ENCODE peak calls at places on chromosomes 11 and 22, in seven cellular contexts. W is thyroid gland, C is Peyer's patch, L is transverse colon, G is ovary, Z is GM12892, F is A549. K is an unnamed sample.

GRCh38 chr22:23514317-23515038 is 65.6 kb downstream of the IGLL1 start:
- DNase-seq in W (no peak), C (no peak), L (no peak), G (no peak), Z (no peak), F (no peak), K (no peak)

GRCh38 chr11:134565343-134565891 is 153.4 kb upstream of the B3GAT1 start:
- DNase-seq in W (no peak), C (no peak), L (no peak), G (no peak), Z (no peak), F (no peak), K (no peak)

GRCh38 chr11:74822187-74822586 is 73.5 kb downstream of the RNF169 start:
- DNase-seq in W (no peak), C (no peak), L (no peak), G (no peak), Z (no peak), F (no peak), K (no peak)

GRCh38 chr11:15118431-15118830 is 3.7 kb downstream of the INSC start:
- DNase-seq in W (no peak), C (no peak), L (no peak), G (no peak), Z (no peak), F (no peak), K (no peak)

GRCh38 chr22:43811777-43812148 is 342 bp downstream of the EFCAB6 start:
- DNase-seq in W (peak), C (no peak), L (peak), G (no peak), Z (no peak), F (no peak), K (no peak)

GRCh38 chr11:100670140-100670539 is 16.9 kb upstream of the ARHGAP42 start:
- DNase-seq in W (no peak), C (no peak), L (no peak), G (no peak), Z (no peak), F (no peak), K (no peak)

GRCh38 chr22:27554106-27554814 is 247.3 kb downstream of the MN1 start:
- DNase-seq in W (no peak), C (no peak), L (peak), G (peak), Z (no peak), F (no peak), K (no peak)

GRCh38 chr11:4008116-4008515 is 86.5 kb upstream of the RRM1 start:
- DNase-seq in W (no peak), C (no peak), L (no peak), G (no peak), Z (no peak), F (no peak), K (no peak)

GRCh38 chr11:720642-721346 is 14.8 kb downstream of the EPS8L2 start:
- DNase-seq in W (no peak), C (no peak), L (peak), G (peak), Z (peak), F (no peak), K (no peak)

GRCh38 chr11:71568707-71569349 is 3.5 kb downstream of the KRTAP5-10 start:
- DNase-seq in W (no peak), C (no peak), L (no peak), G (no peak), Z (no peak), F (no peak), K (no peak)

GRCh38 chr11:102177974-102178631 is 67.9 kb downstream of the YAP1 start:
- DNase-seq in W (peak), C (no peak), L (no peak), G (no peak), Z (no peak), F (peak), K (no peak)

GRCh38 chr11:61332823-61333637 is at the start of the genes DDB1 and TKFC:
- DNase-seq in W (peak), C (peak), L (peak), G (peak), Z (peak), F (peak), K (peak)

GRCh38 chr22:25668437-25668836 is 73.6 kb upstream of the MYO18B start:
- DNase-seq in W (no peak), C (no peak), L (no peak), G (peak), Z (no peak), F (peak), K (no peak)

GRCh38 chr11:1523779-1524178 is 37.2 kb upstream of the MOB2 start:
- DNase-seq in W (no peak), C (peak), L (no peak), G (no peak), Z (no peak), F (no peak), K (no peak)

GRCh38 chr11:35061516-35062440 is 77.2 kb upstream of the CD44 start:
- DNase-seq in W (no peak), C (no peak), L (no peak), G (no peak), Z (no peak), F (peak), K (no peak)

GRCh38 chr11:561148-562003 is 606 bp downstream of the RASSF7 start:
- DNase-seq in W (peak), C (no peak), L (peak), G (peak), Z (no peak), F (peak), K (peak)

GRCh38 chr11:66906077-66906929 is 49.4 kb downstream of the LRFN4 start:
- DNase-seq in W (peak), C (no peak), L (no peak), G (peak), Z (no peak), F (peak), K (no peak)

GRCh38 chr11:45412033-45412432 is 125.9 kb upstream of the SYT13 start:
- DNase-seq in W (no peak), C (no peak), L (no peak), G (no peak), Z (no peak), F (no peak), K (no peak)

GRCh38 chr11:6357222-6357621 is 33.1 kb upstream of the SMPD1 start:
- DNase-seq in W (no peak), C (no peak), L (peak), G (peak), Z (no peak), F (peak), K (no peak)

GRCh38 chr11:32511926-32512325 is 71.7 kb upstream of the EIF3M start:
- DNase-seq in W (no peak), C (no peak), L (no peak), G (no peak), Z (no peak), F (no peak), K (no peak)

GRCh38 chr11:35968386-35969088 is 24.7 kb downstream of the LDLRAD3 start:
- DNase-seq in W (no peak), C (no peak), L (no peak), G (no peak), Z (no peak), F (no peak), K (no peak)

GRCh38 chr11:27296406-27296994 is 66.5 kb downstream of the CCDC34 start:
- DNase-seq in W (no peak), C (no peak), L (no peak), G (no peak), Z (no peak), F (peak), K (no peak)

GRCh38 chr11:118625976-118626375 is 18.6 kb downstream of the PHLDB1 start:
- DNase-seq in W (no peak), C (no peak), L (no peak), G (no peak), Z (no peak), F (no peak), K (no peak)

GRCh38 chr11:131464481-131464880 is 94.1 kb downstream of the NTM start:
- DNase-seq in W (no peak), C (no peak), L (no peak), G (no peak), Z (no peak), F (no peak), K (no peak)

GRCh38 chr11:38100836-38101235 is 1502.8 kb upstream of the RAG2 start:
- DNase-seq in W (no peak), C (no peak), L (no peak), G (no peak), Z (no peak), F (no peak), K (no peak)

GRCh38 chr22:26428515-26429457 is at the start of gene ASPHD2:
- DNase-seq in W (peak), C (peak), L (peak), G (peak), Z (peak), F (peak), K (peak)

DNA sequence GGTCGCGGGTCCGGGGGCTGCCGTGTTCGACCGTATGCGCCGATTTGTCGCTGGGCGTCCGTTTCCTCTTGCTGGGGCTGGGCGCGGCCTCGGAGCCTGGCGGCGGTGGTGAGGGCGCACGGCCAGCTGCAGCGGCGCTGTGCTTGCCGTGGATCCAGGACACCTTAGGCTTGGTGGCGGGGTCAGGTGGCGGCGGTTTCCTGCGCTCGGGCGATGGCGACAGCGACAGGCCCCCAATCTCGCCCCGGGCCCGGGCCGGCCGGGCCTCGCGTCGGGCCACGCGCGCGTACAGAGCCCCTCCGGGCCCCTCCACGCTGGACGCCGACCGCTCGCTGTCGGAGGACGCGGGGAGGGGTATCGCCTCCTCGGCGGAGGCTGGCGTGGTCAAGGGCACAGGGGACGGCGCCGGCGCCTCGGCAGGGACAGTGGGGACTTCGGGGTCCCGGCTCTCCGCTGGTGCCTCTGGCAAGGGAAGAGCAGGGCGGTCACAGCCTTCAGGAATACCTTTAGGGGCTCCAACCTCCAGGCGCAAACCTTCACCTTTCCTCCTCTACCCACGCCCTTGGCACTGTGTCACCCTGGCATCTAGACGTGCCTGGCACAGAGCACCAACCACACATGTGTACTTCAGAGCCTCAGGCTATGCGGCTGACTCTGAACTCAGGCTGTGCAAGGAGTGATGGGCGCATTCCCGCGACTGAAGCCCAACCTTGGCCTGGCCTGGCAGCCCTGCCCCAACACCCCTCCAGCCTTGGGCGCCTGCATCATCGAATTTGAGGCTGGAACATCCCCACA is 11.6 kb downstream of the SCARF2 start:
- DNase-seq in W (no peak), C (no peak), L (no peak), G (no peak), Z (no peak), F (no peak), K (no peak)
- TF ChIP-seq POLR2A in W (no peak), C (no peak), L (no peak), G (no peak), Z (no peak), F (no peak), K (no peak)

DNA sequence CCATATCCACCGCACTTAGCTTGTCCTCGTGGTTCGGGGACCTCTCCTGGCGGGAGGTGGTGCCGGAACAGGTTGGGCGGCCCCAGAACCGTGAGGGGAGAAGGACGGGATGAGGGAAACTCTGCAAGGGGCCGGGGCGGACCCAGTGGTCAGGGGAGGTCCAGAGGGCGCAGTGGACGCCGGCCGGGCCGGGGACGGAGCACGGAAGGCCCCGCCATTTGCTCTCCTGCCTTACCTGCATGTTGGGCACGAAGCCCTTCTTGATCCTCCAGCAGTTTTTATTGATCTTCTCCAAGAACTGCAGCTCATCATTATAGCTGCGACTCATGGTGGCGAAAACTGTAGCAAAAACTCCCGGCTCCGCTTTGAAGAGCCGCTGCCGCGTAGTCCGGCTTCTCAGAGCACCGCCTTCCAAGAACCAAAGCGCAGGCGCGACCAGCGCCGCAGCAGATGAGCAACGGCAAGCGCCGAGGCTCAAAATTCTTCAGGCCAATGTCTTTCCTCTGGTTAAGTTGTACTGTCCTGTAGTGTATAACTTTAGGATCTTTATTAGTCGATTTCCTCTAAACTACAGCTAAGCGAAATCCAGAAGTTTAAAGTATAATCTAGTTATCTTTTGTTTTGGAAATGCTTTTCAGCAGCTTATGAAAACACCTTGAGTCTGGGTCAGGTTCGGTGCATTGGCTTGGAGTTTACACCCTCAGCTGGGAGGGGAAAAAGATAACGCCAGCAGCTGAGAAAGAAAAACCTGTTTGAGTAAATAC is at the start of gene RTCB:
- DNase-seq in W (peak), C (peak), L (peak), G (peak), Z (peak), F (peak), K (peak)
- TF ChIP-seq POLR2A in W (peak), C (peak), L (peak), G (peak), Z (peak), F (peak), K (peak)

GRCh38 chr11:117501499-117501898 is 173.8 kb downstream of the CEP164 start:
- DNase-seq in W (no peak), C (no peak), L (no peak), G (no peak), Z (no peak), F (no peak), K (no peak)

GRCh38 chr11:117498791-117499190 is 171.1 kb downstream of the CEP164 start:
- DNase-seq in W (peak), C (no peak), L (no peak), G (no peak), Z (no peak), F (no peak), K (no peak)

GRCh38 chr11:117495357-117495756 is 167.7 kb downstream of the CEP164 start:
- DNase-seq in W (no peak), C (no peak), L (no peak), G (no peak), Z (no peak), F (no peak), K (no peak)

GRCh38 chr11:117492578-117493251 is 165.1 kb downstream of the CEP164 start:
- DNase-seq in W (no peak), C (no peak), L (no peak), G (no peak), Z (no peak), F (no peak), K (no peak)

GRCh38 chr11:117497206-117497951 is 169.7 kb downstream of the CEP164 start:
- DNase-seq in W (no peak), C (no peak), L (no peak), G (no peak), Z (no peak), F (no peak), K (no peak)
- TF ChIP-seq POLR2A in W (no peak), C (no peak), L (no peak), G (no peak), Z (no peak), F (no peak), K (no peak)

GRCh38 chr11:12853325-12853651 is 155.8 kb upstream of the RASSF10 start:
- DNase-seq in W (no peak), C (no peak), L (no peak), G (no peak), Z (no peak), F (no peak), K (no peak)

GRCh38 chr11:12854297-12854661 is 154.8 kb upstream of the RASSF10 start:
- DNase-seq in W (peak), C (no peak), L (no peak), G (no peak), Z (no peak), F (no peak), K (no peak)

GRCh38 chr11:12856338-12856737 is 152.8 kb upstream of the RASSF10 start:
- DNase-seq in W (no peak), C (no peak), L (no peak), G (no peak), Z (no peak), F (no peak), K (no peak)

GRCh38 chr11:12854829-12855228 is 154.3 kb upstream of the RASSF10 start:
- DNase-seq in W (no peak), C (no peak), L (peak), G (no peak), Z (no peak), F (peak), K (no peak)

GRCh38 chr11:12853652-12854296 is 155.3 kb upstream of the RASSF10 start:
- DNase-seq in W (no peak), C (no peak), L (peak), G (peak), Z (no peak), F (peak), K (no peak)
- TF ChIP-seq POLR2A in W (no peak), C (peak), L (peak), G (no peak), Z (no peak), F (no peak), K (no peak)

GRCh38 chr11:64854157-64854533 is 9.7 kb upstream of the CDC42BPG start:
- DNase-seq in W (no peak), C (no peak), L (no peak), G (no peak), Z (no peak), F (no peak), K (no peak)

GRCh38 chr11:64856382-64857227 is 12.2 kb upstream of the CDC42BPG start:
- DNase-seq in W (peak), C (no peak), L (peak), G (no peak), Z (no peak), F (peak), K (no peak)

GRCh38 chr11:64853709-64854108 is 9.3 kb upstream of the CDC42BPG start:
- DNase-seq in W (no peak), C (peak), L (no peak), G (no peak), Z (no peak), F (no peak), K (no peak)

GRCh38 chr11:64855596-64856304 is 11.3 kb upstream of the CDC42BPG start:
- DNase-seq in W (no peak), C (peak), L (no peak), G (no peak), Z (no peak), F (no peak), K (no peak)

DNA sequence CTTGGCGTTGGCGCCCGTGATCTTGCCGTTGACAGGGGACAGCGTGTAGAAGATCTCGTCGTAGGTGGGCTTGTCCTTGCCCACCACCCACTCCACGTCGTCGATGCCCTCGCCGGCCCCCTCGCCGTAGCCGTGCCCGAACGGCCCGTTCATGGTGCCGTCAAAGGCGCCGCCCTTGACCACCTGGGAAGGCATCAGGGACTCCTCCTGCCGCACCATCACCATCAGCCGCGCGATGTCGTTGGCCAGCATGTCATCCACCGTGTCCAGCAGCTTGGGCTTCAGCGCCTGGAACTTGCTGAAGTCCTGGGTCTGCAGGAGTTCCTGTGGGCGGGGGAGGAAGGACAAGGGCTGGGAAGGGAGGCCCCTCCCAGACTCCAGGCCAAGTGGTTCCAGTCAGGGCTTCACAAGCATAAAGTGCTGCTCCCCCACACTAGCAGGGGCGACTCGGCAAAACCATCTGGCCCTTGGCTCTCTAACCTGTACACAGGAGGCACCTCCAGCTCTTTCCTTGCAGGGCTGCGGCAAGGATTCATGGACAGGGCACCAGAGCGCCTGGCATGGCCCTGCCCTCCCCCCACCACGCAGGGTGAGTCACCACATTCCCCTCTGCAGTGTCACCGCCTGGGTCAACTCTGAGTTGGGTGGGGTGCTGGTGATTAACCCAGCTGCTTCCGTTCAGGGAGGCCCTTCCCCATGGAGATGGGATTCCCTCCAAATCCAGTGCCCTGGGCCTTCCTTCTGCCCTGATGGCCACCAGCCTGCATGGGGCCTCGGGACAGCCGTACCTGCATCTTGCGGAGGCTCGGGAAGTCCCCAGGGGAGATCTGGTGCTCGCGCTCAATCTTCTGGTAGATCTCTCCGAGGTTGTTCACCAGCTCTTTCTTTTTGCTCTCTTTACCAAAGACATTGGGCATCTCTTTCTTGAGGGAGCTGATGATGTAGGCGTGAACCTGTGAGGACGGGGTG is 10.4 kb upstream of the CDC42BPG start:
- DNase-seq in W (peak), C (peak), L (peak), G (peak), Z (no peak), F (peak), K (peak)
- TF ChIP-seq POLR2A in W (no peak), C (no peak), L (no peak), G (no peak), Z (peak), F (no peak), K (peak)

DNA sequence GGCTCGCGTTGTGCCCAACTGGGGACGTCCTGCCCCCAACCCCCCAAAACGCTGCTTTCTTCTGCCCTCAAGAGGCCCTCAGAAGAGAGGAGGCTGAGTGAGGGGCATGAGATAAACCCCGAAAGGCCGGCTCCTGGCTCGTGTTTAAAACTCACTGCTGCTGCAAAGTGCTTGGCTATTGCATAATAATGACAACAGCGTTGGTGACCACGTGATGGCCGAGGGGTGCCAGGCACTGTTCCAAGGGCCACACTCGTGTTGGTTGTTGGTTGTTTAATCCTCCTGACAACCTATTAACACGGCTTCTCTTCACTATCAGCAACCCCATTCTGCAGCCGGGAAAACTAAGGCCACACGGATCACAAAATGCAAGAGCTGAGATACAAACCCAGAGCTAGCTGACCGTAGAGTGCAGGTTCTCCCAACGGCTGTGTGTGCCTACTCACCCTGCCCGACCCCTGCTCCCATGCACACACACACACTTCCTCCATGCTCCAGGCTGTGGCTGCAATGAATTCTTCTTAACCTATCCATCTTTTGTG is 51.0 kb downstream of the ANO1 start:
- DNase-seq in W (no peak), C (no peak), L (no peak), G (no peak), Z (no peak), F (no peak), K (no peak)
- TF ChIP-seq POLR2A in W (no peak), C (no peak), L (no peak), G (no peak), Z (no peak), F (no peak), K (no peak)

GRCh38 chr11:57453543-57454177 is 6.7 kb upstream of the RTN4RL2 start:
- DNase-seq in W (no peak), C (no peak), L (no peak), G (no peak), Z (no peak), F (no peak), K (no peak)
- TF ChIP-seq POLR2A in W (no peak), C (no peak), L (no peak), G (no peak), Z (no peak), F (no peak), K (no peak)

GRCh38 chr22:31945971-31946680 is 1.8 kb downstream of the YWHAH start:
- DNase-seq in W (no peak), C (peak), L (no peak), G (no peak), Z (no peak), F (no peak), K (no peak)
- TF ChIP-seq POLR2A in W (no peak), C (no peak), L (no peak), G (no peak), Z (no peak), F (no peak), K (no peak)

K was measured in heart left ventricle.